ENCODE peak calls at places on chromosomes 7 and 10, in four cellular contexts. One of them, this sample, is unnamed.

GRCh38 chr7:5528071-5528814 is 104.6 kb upstream of the TNRC18 start:
- DNase-seq in H1: peak
- DNase-seq in H9: no peak
- DNase-seq in neuronal stem cell: no peak
- DNase-seq in this sample: peak

GRCh38 chr7:103446046-103446520 is at the start of gene SLC26A5:
- DNase-seq in H1: no peak
- DNase-seq in neuronal stem cell: peak
- DNase-seq in H9: peak
- DNase-seq in this sample: no peak

GRCh38 chr10:14071956-14072355 is 258.8 kb downstream of the FRMD4A start:
- DNase-seq in H1: no peak
- DNase-seq in neuronal stem cell: no peak
- DNase-seq in H9: no peak
- DNase-seq in this sample: no peak

GRCh38 chr7:14691597-14692203 is 210.9 kb downstream of the DGKB start:
- DNase-seq in H9: peak
- DNase-seq in H1: peak
- DNase-seq in neuronal stem cell: peak
- DNase-seq in this sample: peak

GRCh38 chr10:120507175-120507574 is 50.1 kb downstream of the PLPP4 start:
- DNase-seq in neuronal stem cell: no peak
- DNase-seq in H1: no peak
- DNase-seq in H9: no peak
- DNase-seq in this sample: no peak

GRCh38 chr7:38000272-38000671 is 79.8 kb downstream of the EPDR1 start:
- DNase-seq in H1: no peak
- DNase-seq in neuronal stem cell: no peak
- DNase-seq in H9: no peak
- DNase-seq in this sample: no peak

GRCh38 chr10:36583690-36584089 is 541.7 kb upstream of the ANKRD30A start:
- DNase-seq in H9: no peak
- DNase-seq in neuronal stem cell: no peak
- DNase-seq in H1: no peak
- DNase-seq in this sample: no peak

GRCh38 chr10:101905241-101905640 is 61.6 kb upstream of the KCNIP2 start:
- DNase-seq in neuronal stem cell: no peak
- DNase-seq in H9: no peak
- DNase-seq in H1: no peak
- DNase-seq in this sample: no peak

DNA sequence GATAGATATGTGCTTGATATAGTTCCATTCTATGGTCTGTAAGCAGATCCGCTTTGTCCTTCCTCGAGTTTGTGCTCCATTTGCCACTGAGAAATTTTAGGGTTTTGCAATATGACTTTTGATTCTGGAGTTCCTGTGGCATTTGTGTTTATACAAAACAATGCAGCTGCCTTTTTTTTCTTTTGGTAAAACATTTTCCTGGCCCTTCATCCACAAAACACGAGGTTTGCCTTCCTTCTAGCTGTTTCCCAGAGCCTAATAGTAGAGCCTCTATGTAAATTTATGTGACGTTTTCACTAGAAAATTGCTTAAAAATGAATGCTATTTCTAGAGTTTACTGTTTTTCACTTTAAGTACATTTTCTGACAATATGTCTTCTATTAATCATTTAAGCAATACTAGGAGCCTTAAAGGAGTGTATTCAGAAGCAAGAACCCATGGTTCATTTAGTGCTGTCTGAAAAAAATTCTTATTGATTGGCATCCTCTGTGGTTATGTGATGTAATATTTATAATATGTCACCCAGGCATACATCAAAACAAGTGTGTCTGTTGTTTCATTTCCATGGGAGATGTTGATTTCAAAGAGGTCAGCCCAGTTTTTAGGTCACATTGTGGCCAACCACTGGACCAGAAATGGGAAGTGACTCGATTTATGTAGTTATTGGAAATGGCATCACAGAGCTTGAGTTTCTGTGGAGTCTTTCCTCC is 618.3 kb downstream of the LRMDA start:
- DNase-seq in H9: no peak
- DNase-seq in neuronal stem cell: no peak
- DNase-seq in H1: no peak
- DNase-seq in this sample: no peak
- H3K23ac ChIP-seq in H9: no peak
- H3K23ac ChIP-seq in neuronal stem cell: no peak
- H3K23ac ChIP-seq in H1: no peak
- H3K23ac ChIP-seq in this sample: no peak

DNA sequence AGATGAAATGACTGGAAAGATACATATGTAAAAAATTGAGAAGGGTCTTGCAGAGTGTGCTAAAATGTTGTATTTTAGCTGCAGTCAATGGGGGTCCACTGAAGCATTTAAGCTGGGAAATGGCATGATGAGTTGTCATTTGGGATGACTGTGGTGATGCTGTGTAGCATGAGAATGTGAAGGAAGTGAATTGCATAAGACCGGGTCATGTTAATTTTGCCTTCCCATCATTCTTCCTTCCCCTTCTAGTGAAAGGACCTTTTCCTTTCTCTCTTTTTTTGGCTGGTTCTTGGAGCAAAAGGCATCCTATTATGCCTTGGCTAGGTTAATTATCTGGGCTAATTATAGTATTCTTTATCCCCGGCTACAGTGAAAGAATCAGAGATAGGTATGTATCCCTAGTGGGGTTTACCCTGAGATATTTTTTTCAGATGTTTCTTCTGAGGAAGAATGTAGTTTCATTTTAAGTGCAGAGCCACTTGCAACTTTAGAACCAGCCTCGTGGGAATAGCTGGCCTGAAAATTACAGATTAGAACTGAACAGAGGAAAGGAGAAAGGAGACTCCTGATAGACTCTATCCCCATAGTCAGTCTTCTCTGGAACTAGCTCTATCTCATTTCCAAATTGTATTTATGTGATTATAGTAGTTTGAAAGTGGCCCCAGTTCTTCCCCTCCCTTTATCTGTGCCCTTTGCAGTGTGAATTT is 93.6 kb downstream of the HGF start:
- DNase-seq in H9: no peak
- DNase-seq in H1: no peak
- DNase-seq in neuronal stem cell: no peak
- DNase-seq in this sample: no peak
- H3K9ac ChIP-seq in H9: no peak
- H3K9ac ChIP-seq in H1: no peak
- H3K9ac ChIP-seq in neuronal stem cell: no peak
- H3K9ac ChIP-seq in this sample: no peak

GRCh38 chr7:120539321-120539720 is 266.3 kb downstream of the KCND2 start:
- DNase-seq in H1: no peak
- DNase-seq in H9: no peak
- DNase-seq in neuronal stem cell: no peak
- DNase-seq in this sample: no peak
- H3K23ac ChIP-seq in H1: no peak
- H3K23ac ChIP-seq in H9: no peak
- H3K23ac ChIP-seq in neuronal stem cell: no peak
- H3K23ac ChIP-seq in this sample: no peak

GRCh38 chr10:66587680-66588050 is 338.2 kb upstream of the LRRTM3 start:
- DNase-seq in H1: no peak
- DNase-seq in H9: no peak
- DNase-seq in neuronal stem cell: no peak
- DNase-seq in this sample: no peak
- H3K9ac ChIP-seq in H1: no peak
- H3K9ac ChIP-seq in H9: no peak
- H3K9ac ChIP-seq in neuronal stem cell: no peak
- H3K9ac ChIP-seq in this sample: no peak

GRCh38 chr7:151247016-151247580 is 1.4 kb downstream of the SMARCD3 start:
- DNase-seq in H1: peak
- DNase-seq in neuronal stem cell: no peak
- DNase-seq in H9: no peak
- DNase-seq in this sample: no peak
- H3K23ac ChIP-seq in H1: no peak
- H3K23ac ChIP-seq in neuronal stem cell: no peak
- H3K23ac ChIP-seq in H9: no peak
- H3K23ac ChIP-seq in this sample: peak

DNA sequence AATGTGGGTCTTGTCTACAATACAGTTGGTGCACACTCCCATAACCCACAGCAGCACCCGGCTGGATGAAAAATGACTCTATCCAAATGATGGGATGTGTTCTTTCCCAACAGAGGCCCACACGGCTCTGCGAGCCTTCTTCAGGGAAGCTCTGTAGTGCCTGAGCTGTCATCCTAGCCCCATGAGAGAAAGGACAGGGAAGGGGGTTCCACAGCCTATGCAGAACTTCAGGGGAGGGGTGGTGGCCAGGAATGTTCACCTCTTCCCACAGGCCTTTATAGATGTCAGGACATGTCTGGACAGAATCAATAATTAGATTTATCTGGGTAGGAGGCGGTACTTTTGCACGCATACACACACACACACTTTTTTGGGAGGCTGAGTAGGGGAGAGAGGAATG is 109.0 kb downstream of the JCAD start:
- DNase-seq in H1: no peak
- DNase-seq in H9: no peak
- DNase-seq in neuronal stem cell: no peak
- DNase-seq in this sample: no peak
- H3K9ac ChIP-seq in H1: no peak
- H3K9ac ChIP-seq in H9: no peak
- H3K9ac ChIP-seq in neuronal stem cell: no peak
- H3K9ac ChIP-seq in this sample: no peak

GRCh38 chr7:39017369-39017768 is 39.7 kb downstream of the POU6F2 start:
- DNase-seq in neuronal stem cell: no peak
- DNase-seq in H9: no peak
- DNase-seq in H1: no peak
- DNase-seq in this sample: no peak
- H3K23ac ChIP-seq in neuronal stem cell: no peak
- H3K23ac ChIP-seq in H9: no peak
- H3K23ac ChIP-seq in H1: no peak
- H3K23ac ChIP-seq in this sample: no peak

This sample was measured in IMR-90.